ENCODE peak calls at places on chromosomes 3 and 15, in seven cellular contexts. S is kidney, U is hepatocyte, M is RWPE2, N is tibial nerve, R is body of pancreas, I is fibroblast of lung. Q is an unnamed sample.

GRCh38 chr15:83565553-83566159 is 88.3 kb upstream of the ADAMTSL3 start:
- DNase-seq in U (peak; percentile 57), I (peak; percentile 47), R (peak; percentile 17), S (no peak), M (no peak), N (peak; percentile 30), Q (no peak)

GRCh38 chr3:175399156-175399840 is 540.2 kb downstream of the NAALADL2 start:
- DNase-seq in N (no peak), U (no peak), M (no peak), I (no peak), R (no peak), S (no peak), Q (no peak)

GRCh38 chr3:169658311-169658931 is 5.1 kb downstream of the MECOM start:
- DNase-seq in M (no peak), R (peak; percentile 71), N (no peak), U (peak; percentile 39), S (no peak), I (peak; percentile 45), Q (no peak)

GRCh38 chr15:31265871-31266711 is 60.5 kb upstream of the KLF13 start:
- DNase-seq in N (peak; percentile 45), S (peak; percentile 86), R (peak; percentile 68), M (peak; percentile 62), I (peak; percentile 38), U (no peak), Q (peak; percentile 33)

GRCh38 chr15:66797921-66798320 is 95.9 kb downstream of the SMAD6 start:
- DNase-seq in N (no peak), R (no peak), U (no peak), I (no peak), M (no peak), S (no peak), Q (no peak)

GRCh38 chr15:79673416-79674123 is 223.2 kb downstream of the MTHFS start:
- DNase-seq in R (no peak), U (no peak), N (no peak), M (no peak), S (no peak), I (peak; percentile 13), Q (no peak)

GRCh38 chr15:57213783-57214366 is 162.4 kb upstream of the CGNL1 start:
- DNase-seq in R (no peak), N (peak; percentile 12), S (no peak), I (peak; percentile 75), M (no peak), U (peak; percentile 40), Q (peak; percentile 46)

GRCh38 chr15:89195836-89196235 is 25.5 kb downstream of the RLBP1 start:
- DNase-seq in M (no peak), U (no peak), R (no peak), I (no peak), N (no peak), S (no peak), Q (no peak)

GRCh38 chr15:66006986-66007385 is 137.7 kb downstream of the RAB11A start:
- DNase-seq in N (no peak), M (peak; percentile 89), S (no peak), U (no peak), I (no peak), R (no peak), Q (no peak)

GRCh38 chr15:66008920-66009572 is 139.8 kb downstream of the RAB11A start:
- DNase-seq in M (no peak), N (no peak), S (peak; percentile 82), R (no peak), U (peak; percentile 78), I (no peak), Q (no peak)

GRCh38 chr15:68209735-68210408 is 4.7 kb upstream of the CALML4 start:
- DNase-seq in M (peak; percentile 80), S (no peak), R (no peak), N (no peak), I (no peak), U (no peak), Q (no peak)

GRCh38 chr3:127794972-127795371 is 27.3 kb downstream of the MGLL start:
- DNase-seq in M (no peak), U (no peak), R (no peak), N (no peak), I (no peak), S (no peak), Q (no peak)

GRCh38 chr3:127791221-127791913 is 30.9 kb downstream of the MGLL start:
- DNase-seq in N (no peak), S (no peak), R (no peak), U (peak; percentile 75), M (peak; percentile 38), I (peak; percentile 81), Q (peak; percentile 68)

GRCh38 chr3:127790580-127791183 is 31.6 kb downstream of the MGLL start:
- DNase-seq in M (peak; percentile 30), S (peak; percentile 64), I (no peak), R (no peak), N (no peak), U (no peak), Q (no peak)

GRCh38 chr3:127794402-127794801 is 27.9 kb downstream of the MGLL start:
- DNase-seq in U (no peak), S (no peak), I (no peak), N (no peak), M (no peak), R (no peak), Q (no peak)

DNA sequence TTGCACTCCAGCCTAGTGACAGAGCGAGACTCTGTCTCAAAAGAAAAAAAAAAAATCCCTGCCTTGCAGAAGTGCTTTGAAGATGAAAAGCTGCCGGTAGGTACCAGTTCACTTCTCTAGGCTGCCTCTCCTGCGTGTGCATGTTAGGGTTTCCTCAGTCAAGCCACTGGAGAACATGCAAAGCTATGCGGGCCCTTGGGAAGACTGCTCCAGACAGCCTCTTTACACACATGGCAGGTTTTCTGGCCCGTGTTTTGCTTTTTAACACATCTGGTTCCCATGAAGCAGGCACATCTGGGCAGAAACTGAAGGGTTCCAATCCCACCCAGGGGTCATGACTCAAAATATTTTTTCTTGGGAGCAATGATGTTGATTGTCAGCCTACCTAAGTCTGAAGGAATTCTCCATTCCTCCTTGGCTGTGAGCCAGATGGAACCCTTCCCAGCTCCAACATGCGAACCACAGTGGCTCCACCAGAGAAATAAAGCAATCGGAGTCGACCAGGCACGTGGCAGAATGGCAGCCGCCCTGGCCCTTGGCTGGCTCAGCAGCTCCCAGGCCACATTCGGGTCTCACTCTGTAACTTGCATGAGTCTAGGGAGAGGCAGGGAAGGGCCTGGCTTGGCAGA is 29.5 kb downstream of the MGLL start:
- DNase-seq in N (peak; percentile 85), S (peak; percentile 85), I (peak; percentile 98), M (peak; percentile 82), R (no peak), U (peak; percentile 69), Q (no peak)
- H3K4me1 ChIP-seq in N (peaks cover 35% of the 10 kb centered on the region), S (peaks cover 9% of the 10 kb centered on the region), I (peaks cover 26% of the 10 kb centered on the region), M (peaks cover 31% of the 10 kb centered on the region), R (peaks cover 9% of the 10 kb centered on the region), U (peaks cover 16% of the 10 kb centered on the region), Q (peaks cover 27% of the 10 kb centered on the region)

GRCh38 chr15:77921664-77922063 is 155.8 kb downstream of the TBC1D2B start:
- DNase-seq in R (no peak), S (no peak), I (no peak), M (peak; percentile 43), U (no peak), N (no peak), Q (no peak)
- H3K9me3 ChIP-seq in R (no peaks in the 10 kb centered on the region), S (no peaks in the 10 kb centered on the region), I (no peaks in the 10 kb centered on the region), M (no peaks in the 10 kb centered on the region), U (no peaks in the 10 kb centered on the region), N (no peaks in the 10 kb centered on the region), Q (no peaks in the 10 kb centered on the region)

GRCh38 chr3:191338177-191338488 is 7.8 kb upstream of the UTS2B start:
- DNase-seq in N (no peak), S (no peak), M (no peak), U (no peak), I (no peak), R (no peak), Q (no peak)

GRCh38 chr3:191339313-191339917 is 9.1 kb upstream of the UTS2B start:
- DNase-seq in U (no peak), R (no peak), S (no peak), N (no peak), I (no peak), M (no peak), Q (no peak)

GRCh38 chr3:191343115-191343514 is 12.8 kb upstream of the UTS2B start:
- DNase-seq in I (peak; percentile 45), M (no peak), N (no peak), S (no peak), R (no peak), U (no peak), Q (no peak)

GRCh38 chr3:191342391-191342790 is 12.1 kb upstream of the UTS2B start:
- DNase-seq in R (no peak), N (no peak), M (no peak), S (no peak), I (no peak), U (no peak), Q (no peak)

GRCh38 chr3:191340976-191341375 is 10.7 kb upstream of the UTS2B start:
- DNase-seq in N (no peak), U (no peak), R (no peak), M (no peak), S (no peak), I (no peak), Q (no peak)
- H3K4me1 ChIP-seq in N (peaks cover 15% of the 10 kb centered on the region), U (peaks cover 21% of the 10 kb centered on the region), R (peaks cover 52% of the 10 kb centered on the region), M (peaks cover 32% of the 10 kb centered on the region), S (peaks cover 18% of the 10 kb centered on the region), I (peaks cover 2% of the 10 kb centered on the region), Q (peaks cover 10% of the 10 kb centered on the region)

GRCh38 chr15:97141360-97141759 is 810.9 kb downstream of the NR2F2 start:
- DNase-seq in S (no peak), N (no peak), R (no peak), U (no peak), M (no peak), I (no peak), Q (no peak)
- H3K9me3 ChIP-seq in S (no peaks in the 10 kb centered on the region), N (no peaks in the 10 kb centered on the region), R (no peaks in the 10 kb centered on the region), U (no peaks in the 10 kb centered on the region), M (no peaks in the 10 kb centered on the region), I (no peaks in the 10 kb centered on the region), Q (no peaks in the 10 kb centered on the region)

DNA sequence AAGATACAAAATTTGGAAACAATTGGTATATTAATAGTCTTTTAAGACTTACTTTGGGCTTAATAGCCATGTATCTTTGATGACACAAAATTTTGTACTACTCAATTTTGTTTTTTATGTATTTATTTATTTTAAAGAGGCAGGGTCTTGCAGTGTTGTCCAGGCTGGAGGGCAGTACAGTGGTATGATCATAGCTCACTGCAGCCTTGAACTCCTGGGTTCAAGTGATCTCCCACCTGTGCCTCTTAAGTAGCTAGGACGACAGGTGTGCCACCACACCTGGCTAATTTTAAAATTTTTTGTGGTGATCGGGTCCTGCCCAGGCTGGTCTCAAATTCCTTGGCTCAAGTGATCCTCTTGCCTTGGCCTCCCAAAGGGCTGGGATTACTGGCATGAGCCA is 6.5 kb downstream of the SPRED1 start:
- DNase-seq in M (no peak), I (no peak), N (no peak), U (no peak), R (no peak), S (no peak), Q (no peak)
- H3K4me1 ChIP-seq in M (peaks cover 37% of the 10 kb centered on the region), I (peaks cover 8% of the 10 kb centered on the region), N (peaks cover 63% of the 10 kb centered on the region), U (no peaks in the 10 kb centered on the region), R (peaks cover 1% of the 10 kb centered on the region), S (peaks cover 9% of the 10 kb centered on the region), Q (no peaks in the 10 kb centered on the region)

DNA sequence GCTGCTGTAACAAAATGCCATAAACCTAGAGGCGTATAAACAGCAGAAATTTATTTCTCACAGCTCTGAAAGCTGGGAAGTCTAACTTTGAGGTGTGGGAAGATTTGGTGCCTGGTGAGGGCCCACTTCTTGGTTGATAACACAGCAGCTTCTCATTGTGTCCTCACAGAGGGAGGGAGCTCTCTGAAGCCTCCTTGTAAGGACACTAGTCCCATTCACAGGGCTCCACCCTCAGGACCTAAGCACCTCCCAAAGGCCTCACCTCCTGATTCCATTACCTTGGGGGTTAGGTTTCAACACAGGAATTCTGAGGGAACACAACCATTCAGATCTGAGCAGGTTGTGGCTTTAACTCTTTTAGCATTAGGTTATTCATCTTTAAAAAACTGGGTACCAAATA is 380.3 kb upstream of the ATP10A start:
- DNase-seq in R (no peak), S (no peak), M (no peak), I (no peak), U (no peak), N (no peak), Q (no peak)
- H3K9me3 ChIP-seq in R (no peaks in the 10 kb centered on the region), S (no peaks in the 10 kb centered on the region), M (peaks cover 1% of the 10 kb centered on the region), I (no peaks in the 10 kb centered on the region), U (no peaks in the 10 kb centered on the region), N (no peaks in the 10 kb centered on the region), Q (peaks cover 3% of the 10 kb centered on the region)